ENCODE peak calls at places on chromosomes 7 and 10, in nine cellular contexts. Y is coronary artery; T is CD4-positive, CD25-positive, alpha-beta regulatory T cell; M is colonic mucosa; S is H7; J is AG04449; E is epithelial cell of esophagus; Q is mesendoderm; Z is fibroblast of lung. X is an unnamed sample.
A peak's percentile ranks its signal among the peaks of the same experiment; 100 is the strongest.

GRCh38 chr10:119333146-119333792 is 125.9 kb downstream of the GRK5 start:
- DNase-seq in Y (no peak), T (no peak), M (no peak), S (no peak), J (no peak), E (peak; percentile 57), Q (peak; percentile 78), Z (peak; percentile 59), X (peak; percentile 46)

GRCh38 chr7:24786941-24787340 is 29.7 kb upstream of the GSDME start:
- DNase-seq in Y (no peak), T (no peak), M (no peak), S (no peak), J (peak; percentile 91), E (peak; percentile 97), Q (peak; percentile 16), Z (peak; percentile 98), X (peak; percentile 77)

GRCh38 chr7:832292-832967 is at the start of gene SUN1:
- DNase-seq in Y (no peak), T (peak; percentile 59), M (no peak), S (no peak), J (no peak), E (peak; percentile 99), Q (peak; percentile 86), Z (peak; percentile 85), X (peak; percentile 82)

GRCh38 chr10:34565934-34566333 is 249.2 kb downstream of the PARD3 start:
- DNase-seq in Y (no peak), T (no peak), M (no peak), S (no peak), J (no peak), E (no peak), Q (peak; percentile 52), Z (peak; percentile 84), X (peak; percentile 33)

GRCh38 chr7:134290286-134290685 is 26.4 kb downstream of the SLC35B4 start:
- DNase-seq in Y (no peak), T (no peak), M (no peak), S (no peak), J (no peak), E (peak; percentile 83), Q (peak; percentile 7), Z (peak; percentile 39), X (peak; percentile 45)

GRCh38 chr10:49508249-49508648 is 30.7 kb downstream of the ERCC6 start:
- DNase-seq in Y (no peak), T (peak; percentile 40), M (no peak), S (no peak), J (no peak), E (no peak), Q (no peak), Z (no peak), X (no peak)

GRCh38 chr7:41855798-41856197 is 152.9 kb upstream of the INHBA start:
- DNase-seq in Y (no peak), T (no peak), M (no peak), S (no peak), J (no peak), E (peak; percentile 42), Q (no peak), Z (peak; percentile 63), X (peak; percentile 41)

GRCh38 chr7:79308176-79308575 is 145.3 kb downstream of the MAGI2 start:
- DNase-seq in Y (no peak), T (no peak), M (no peak), S (no peak), J (no peak), E (peak; percentile 31), Q (no peak), Z (no peak), X (no peak)

GRCh38 chr7:8418627-8419245 is 14.7 kb upstream of the NXPH1 start:
- DNase-seq in Y (no peak), T (peak; percentile 32), M (peak; percentile 50), S (peak; percentile 42), J (no peak), E (peak; percentile 74), Q (peak; percentile 63), Z (peak; percentile 49), X (peak; percentile 70)

GRCh38 chr7:34939175-34939574 is 98.1 kb downstream of the DPY19L1 start:
- DNase-seq in Y (no peak), T (no peak), M (no peak), S (no peak), J (peak; percentile 55), E (peak; percentile 37), Q (peak; percentile 35), Z (peak; percentile 76), X (peak; percentile 76)

GRCh38 chr7:156684661-156685060 is 44.1 kb downstream of the RNF32 start:
- DNase-seq in Y (no peak), T (no peak), M (no peak), S (no peak), J (no peak), E (no peak), Q (no peak), Z (no peak), X (no peak)

GRCh38 chr7:141393056-141393455 is 158.2 kb upstream of the AGK start:
- DNase-seq in Y (no peak), T (no peak), M (no peak), S (no peak), J (no peak), E (no peak), Q (no peak), Z (no peak), X (no peak)

GRCh38 chr7:368651-369475 is 78.9 kb downstream of the FOXL3 start:
- DNase-seq in Y (no peak), T (no peak), M (no peak), S (peak; percentile 64), J (no peak), E (peak; percentile 90), Q (no peak), Z (no peak), X (no peak)

GRCh38 chr10:108544500-108545120 is 1378.7 kb downstream of the XPNPEP1 start:
- DNase-seq in Y (no peak), T (no peak), M (peak; percentile 66), S (peak; percentile 21), J (no peak), E (peak; percentile 69), Q (peak; percentile 73), Z (peak; percentile 42), X (peak; percentile 65)

DNA sequence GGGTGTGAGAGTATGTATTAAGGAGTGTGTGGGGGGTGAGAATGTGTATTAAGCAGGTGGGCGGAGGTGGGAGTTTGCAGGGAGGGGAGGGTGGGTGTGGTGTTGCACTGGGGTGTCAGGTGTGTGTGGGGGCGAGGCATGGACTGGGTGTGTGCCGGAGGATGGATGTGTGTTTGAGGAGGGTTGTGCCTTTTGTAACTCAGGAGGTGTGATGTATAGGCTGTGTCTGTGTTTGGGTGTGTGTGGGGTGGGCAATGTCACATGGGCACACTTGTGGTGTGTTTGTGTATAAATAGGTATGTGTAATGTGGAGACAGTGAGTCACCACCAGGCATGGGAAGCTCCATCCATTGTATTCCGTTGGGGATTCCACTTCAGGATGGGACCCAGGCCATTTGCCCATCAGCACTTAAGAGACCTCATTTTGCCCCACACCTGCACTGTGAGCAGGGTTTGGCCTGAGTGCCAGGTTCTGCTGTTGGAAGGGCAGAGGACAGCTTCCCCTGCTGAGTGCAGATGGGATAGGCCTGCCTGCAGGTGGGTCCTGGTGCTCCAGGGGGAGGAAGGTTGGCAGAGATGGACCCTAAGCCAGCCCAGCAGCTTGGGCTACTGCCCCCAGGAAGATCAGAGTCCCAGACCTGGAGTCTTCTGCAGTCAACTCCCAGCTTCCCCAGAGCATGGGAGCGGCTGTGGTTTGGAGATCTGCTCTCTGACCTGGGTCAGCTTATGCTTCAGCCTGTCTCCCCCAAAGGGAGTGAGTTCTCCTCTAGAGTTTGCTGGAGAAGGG is 5.9 kb downstream of the UNC5B start:
- DNase-seq in Y (no peak), T (no peak), M (no peak), S (peak; percentile 48), J (no peak), E (peak; percentile 76), Q (peak; percentile 75), Z (peak; percentile 84), X (peak; percentile 72)
- H3K4me3 ChIP-seq in Y (peak overlapping the region; percentile 77), T (no peak overlapping the region), M (no peak overlapping the region), S (peak overlapping the region; percentile 55), J (peak overlapping the region; percentile 54), E (peak overlapping the region; percentile 50), Q (no peak overlapping the region), Z (peak overlapping the region; percentile 10), X (no peak overlapping the region)

DNA sequence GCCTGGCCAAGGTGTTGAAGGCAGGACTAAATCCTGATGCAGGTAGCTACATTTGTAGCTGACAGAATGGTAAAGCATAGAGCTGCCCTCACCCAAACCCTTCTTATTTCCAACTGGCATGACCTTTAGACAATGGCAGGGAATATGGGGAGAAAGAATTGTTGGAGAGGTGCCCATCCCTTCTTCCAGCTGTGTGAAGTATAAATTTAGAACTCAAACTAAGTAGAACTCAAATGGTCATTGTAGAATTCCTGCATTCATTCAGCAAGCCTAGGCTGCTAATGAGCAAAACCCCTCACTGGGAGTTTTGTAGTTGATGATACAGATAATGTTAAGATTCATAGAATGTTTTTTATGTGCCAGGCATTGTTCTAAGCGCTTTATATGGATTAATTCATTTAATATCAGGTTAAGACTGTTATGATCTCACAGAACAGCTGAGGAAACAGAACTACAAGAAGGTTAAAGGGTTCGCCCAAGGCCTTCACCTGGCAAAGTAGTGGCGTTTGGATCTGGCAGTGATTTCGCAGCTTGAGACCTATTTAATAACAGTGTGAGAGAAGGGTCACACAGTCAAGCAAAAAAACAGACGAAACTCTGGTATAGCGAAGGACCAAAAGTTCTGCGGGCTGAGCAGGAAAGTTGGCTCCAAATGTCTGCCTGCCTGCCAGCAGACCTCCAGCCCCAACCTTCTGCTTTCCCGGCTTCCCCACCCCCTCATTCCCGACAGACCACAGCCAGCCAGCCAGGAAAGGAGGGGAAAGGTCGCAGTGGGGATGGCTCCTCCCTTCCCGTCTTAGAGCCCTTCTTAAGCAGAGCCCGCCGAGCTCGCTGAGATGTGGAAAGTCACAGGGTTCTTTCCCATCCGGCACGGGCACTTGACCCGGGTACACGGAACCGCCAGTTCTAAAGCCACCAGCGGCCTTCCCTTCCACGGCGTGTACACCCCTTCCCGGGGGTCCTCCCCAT is 1.6 kb upstream of the HILPDA start:
- DNase-seq in Y (peak; percentile 95), T (no peak), M (peak; percentile 51), S (peak; percentile 90), J (peak; percentile 55), E (no peak), Q (peak; percentile 95), Z (peak; percentile 91), X (peak; percentile 99)
- H3K4me3 ChIP-seq in Y (peak overlapping the region; percentile 93), T (no peak overlapping the region), M (no peak overlapping the region), S (peak overlapping the region; percentile 39), J (peak overlapping the region; percentile 23), E (no peak overlapping the region), Q (no peak overlapping the region), Z (peak overlapping the region; percentile 27), X (no peak overlapping the region)

GRCh38 chr7:76281006-76281705 is 21.3 kb upstream of the HSPB1 start:
- DNase-seq in Y (no peak), T (no peak), M (no peak), S (peak; percentile 61), J (no peak), E (no peak), Q (no peak), Z (no peak), X (no peak)
- H3K4me3 ChIP-seq in Y (peak overlapping the region; percentile 84), T (no peak overlapping the region), M (peak overlapping the region; percentile 7), S (peak overlapping the region; percentile 55), J (peak overlapping the region; percentile 33), E (no peak overlapping the region), Q (no peak overlapping the region), Z (peak overlapping the region; percentile 5), X (peak overlapping the region; percentile 32)

DNA sequence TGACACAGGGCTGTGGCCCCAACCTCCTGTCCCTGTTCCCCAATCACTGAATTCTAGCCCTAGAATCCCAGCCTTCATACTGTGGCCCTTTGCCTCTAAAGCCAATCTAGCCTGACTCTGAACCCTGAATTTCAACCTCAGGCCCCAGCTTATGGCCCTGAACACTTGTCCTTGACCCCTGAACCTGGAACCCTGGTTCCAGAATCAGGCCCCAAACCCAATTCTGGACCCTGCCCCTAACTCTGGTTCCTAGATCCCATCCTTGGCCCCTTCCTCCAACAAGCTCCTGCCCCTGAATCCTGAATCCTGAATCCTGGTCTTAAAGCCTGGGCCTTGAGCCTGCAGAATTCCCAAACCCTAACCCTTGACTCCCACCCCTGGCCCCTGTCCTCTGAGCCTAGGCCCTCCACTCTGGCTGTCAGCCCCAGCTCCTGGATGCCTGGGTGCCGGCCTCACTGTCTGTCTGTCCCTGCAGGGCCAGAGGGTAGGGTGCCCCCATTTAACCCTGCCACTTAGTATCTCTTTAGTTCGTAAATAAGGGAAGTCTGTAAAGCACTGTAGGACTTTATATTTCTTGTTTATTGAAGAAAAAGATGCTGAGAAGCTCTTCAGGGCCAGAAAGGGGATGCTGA is 1.3 kb downstream of the INPP5A start:
- DNase-seq in Y (no peak), T (no peak), M (no peak), S (peak; percentile 38), J (no peak), E (no peak), Q (no peak), Z (no peak), X (no peak)
- H3K4me3 ChIP-seq in Y (peak overlapping the region; percentile 86), T (peak overlapping the region; percentile 64), M (peak overlapping the region; percentile 49), S (no peak overlapping the region), J (peak overlapping the region; percentile 66), E (peak overlapping the region; percentile 66), Q (no peak overlapping the region), Z (peak overlapping the region; percentile 69), X (peak overlapping the region; percentile 68)